ENCODE peak calls at places on chromosomes 6 and 20, in five cellular contexts. W, O, I, V and G are unnamed samples.

GRCh38 chr6:128239898-128240509 is 280.4 kb downstream of the PTPRK start:
- DNase-seq in W (no peak), I (no peak), O (no peak), V (no peak), G (no peak)

GRCh38 chr20:53608456-53609413 is 15.1 kb upstream of the ZNF217 start:
- DNase-seq in O (no peak), V (no peak), W (peak; percentile 73), I (peak; percentile 54), G (peak; percentile 57)

GRCh38 chr6:150641398-150642139 is 41.9 kb downstream of the PLEKHG1 start:
- DNase-seq in V (no peak), W (no peak), O (no peak), I (no peak), G (no peak)

GRCh38 chr6:135212020-135212806 is 31.1 kb downstream of the MYB start:
- DNase-seq in O (peak; percentile 56), V (no peak), I (no peak), W (peak; percentile 65), G (no peak)

GRCh38 chr6:157438611-157439109 is 57.7 kb downstream of the ZDHHC14 start:
- DNase-seq in I (no peak), V (no peak), W (no peak), O (peak; percentile 11), G (no peak)

GRCh38 chr6:46573140-46573539 is 79.5 kb downstream of the CYP39A1 start:
- DNase-seq in W (no peak), O (no peak), I (no peak), V (no peak), G (no peak)

GRCh38 chr6:32087574-32088486 is 21.3 kb downstream of the TNXB start:
- DNase-seq in I (peak; percentile 92), O (peak; percentile 46), V (peak; percentile 56), W (peak; percentile 84), G (peak; percentile 94)

GRCh38 chr20:47318027-47318595 is 38.4 kb downstream of the ZMYND8 start:
- DNase-seq in V (no peak), W (peak; percentile 83), I (peak; percentile 59), O (peak; percentile 65), G (peak; percentile 73)

GRCh38 chr6:109069746-109070145 is 24.9 kb downstream of the SESN1 start:
- DNase-seq in W (no peak), O (no peak), I (no peak), V (no peak), G (no peak)

GRCh38 chr20:10987651-10988383 is 314.0 kb upstream of the JAG1 start:
- DNase-seq in W (no peak), I (no peak), V (no peak), O (peak; percentile 41), G (no peak)

GRCh38 chr6:35972471-35972985 is 51.6 kb upstream of the SRPK1 start:
- DNase-seq in V (peak; percentile 33), O (no peak), W (no peak), I (peak; percentile 52), G (peak; percentile 52)

GRCh38 chr6:84798257-84798656 is 33.9 kb upstream of the TBX18 start:
- DNase-seq in V (no peak), O (no peak), W (no peak), I (no peak), G (no peak)

GRCh38 chr6:168060521-168060931 is 18.5 kb downstream of the FRMD1 start:
- DNase-seq in I (no peak), V (peak; percentile 41), O (peak; percentile 43), W (peak; percentile 75), G (peak; percentile 69)

GRCh38 chr6:49332781-49333180 is 130.3 kb downstream of the MMUT start:
- DNase-seq in V (no peak), O (no peak), W (no peak), I (no peak), G (no peak)

GRCh38 chr20:62055106-62055861 is 10.4 kb downstream of the TAF4 start:
- DNase-seq in O (no peak), V (no peak), I (no peak), W (no peak), G (no peak)

GRCh38 chr20:45153756-45154155 is 20.9 kb upstream of the PI3 start:
- DNase-seq in I (no peak), O (no peak), V (no peak), W (no peak), G (no peak)

GRCh38 chr20:38072885-38073284 is 39.3 kb downstream of the RPRD1B start:
- DNase-seq in O (no peak), V (no peak), W (no peak), I (no peak), G (no peak)

GRCh38 chr20:38215789-38216182 is 44.7 kb downstream of the KIAA1755 start:
- DNase-seq in I (no peak), V (no peak), O (no peak), W (no peak), G (no peak)

GRCh38 chr20:58458342-58459057 is 56.7 kb downstream of the APCDD1L start:
- DNase-seq in V (no peak), W (peak; percentile 58), I (no peak), O (peak; percentile 76), G (no peak)

GRCh38 chr6:44508646-44509045 is 121.1 kb downstream of the CDC5L start:
- DNase-seq in W (peak; percentile 59), O (peak; percentile 85), I (no peak), V (no peak), G (no peak)

GRCh38 chr6:12555267-12555666 is 161.3 kb upstream of the PHACTR1 start:
- DNase-seq in O (peak; percentile 61), V (no peak), W (no peak), I (no peak), G (no peak)

GRCh38 chr6:38876470-38876869 is 161.4 kb downstream of the DNAH8 start:
- DNase-seq in O (no peak), I (no peak), V (no peak), W (no peak), G (no peak)

GRCh38 chr20:58619847-58620431 is 31.1 kb upstream of the STX16 start:
- DNase-seq in W (no peak), O (no peak), I (no peak), V (no peak), G (peak; percentile 62)

GRCh38 chr6:17580518-17581048 is 19.5 kb upstream of the FAM8A1 start:
- DNase-seq in W (no peak), O (no peak), I (no peak), V (no peak), G (peak; percentile 46)

GRCh38 chr6:116251568-116252384 is 2.1 kb downstream of the TSPYL4 start:
- DNase-seq in V (no peak), W (peak; percentile 64), I (no peak), O (peak; percentile 80), G (peak; percentile 39)

GRCh38 chr6:116255246-116255800 is 1.4 kb upstream of the TSPYL4 start:
- DNase-seq in W (no peak), I (no peak), O (no peak), V (no peak), G (no peak)

GRCh38 chr6:116253505-116254296 is at the start of gene TSPYL4:
- DNase-seq in O (peak; percentile 97), W (peak; percentile 98), V (peak; percentile 96), I (peak; percentile 92), G (peak; percentile 96)

GRCh38 chr6:116254297-116254724 is 436 bp upstream of the TSPYL4 start:
- DNase-seq in O (no peak), I (no peak), W (no peak), V (no peak), G (no peak)

GRCh38 chr6:116253188-116253504 is 729 bp downstream of the TSPYL4 start:
- DNase-seq in I (no peak), W (no peak), V (no peak), O (no peak), G (no peak)
- H3K9ac ChIP-seq in I (peak overlapping the region; percentile 86), W (peak overlapping the region; percentile 98), V (peak overlapping the region; percentile 95), O (peak overlapping the region; percentile 86), G (peak overlapping the region; percentile 76)

DNA sequence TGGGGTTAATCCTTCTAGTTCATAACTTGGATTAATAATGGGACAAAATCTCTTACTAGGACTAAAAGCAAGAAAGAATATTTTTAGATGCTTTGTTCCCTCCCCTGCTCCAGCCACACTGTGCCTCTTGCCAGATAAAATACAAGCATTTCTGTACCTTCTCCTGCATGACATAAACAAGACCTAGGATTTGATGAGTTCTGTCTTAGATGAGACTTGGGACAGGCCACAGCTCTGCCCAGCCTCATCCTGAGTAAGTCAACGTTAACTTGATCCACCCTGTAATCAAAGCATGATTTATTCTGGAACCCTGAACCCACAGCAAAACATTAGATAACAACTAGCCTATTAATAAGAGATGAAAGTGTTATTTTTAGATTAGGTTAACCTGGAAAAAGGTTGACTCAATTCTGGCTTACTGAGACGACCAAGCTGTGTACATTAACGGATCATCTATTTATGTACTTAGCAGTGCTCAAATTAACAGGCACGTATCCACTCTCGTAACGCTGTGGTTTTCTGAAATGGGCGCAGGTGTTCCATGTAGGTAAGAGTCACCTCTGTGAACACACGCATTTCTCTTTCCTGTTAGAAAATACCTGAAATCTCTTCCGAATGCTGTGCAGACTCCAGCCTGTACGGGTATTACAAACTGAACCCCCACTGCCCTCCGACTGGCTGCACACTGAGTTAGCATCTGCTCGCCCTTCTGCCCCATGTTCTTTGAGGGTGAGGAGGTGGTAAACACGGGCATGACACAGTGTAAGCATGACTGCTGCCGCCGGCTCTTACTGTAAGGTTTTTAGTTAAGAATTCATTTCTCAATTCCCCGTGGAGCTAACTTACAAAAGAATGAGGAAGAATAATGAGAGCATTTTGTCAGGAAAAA is 132.1 kb upstream of the FOXQ1 start:
- DNase-seq in O (no peak), W (no peak), V (no peak), I (no peak), G (no peak)
- H3K14ac ChIP-seq in O (no peak overlapping the region), W (no peak overlapping the region), V (no peak overlapping the region), I (no peak overlapping the region), G (no peak overlapping the region)

DNA sequence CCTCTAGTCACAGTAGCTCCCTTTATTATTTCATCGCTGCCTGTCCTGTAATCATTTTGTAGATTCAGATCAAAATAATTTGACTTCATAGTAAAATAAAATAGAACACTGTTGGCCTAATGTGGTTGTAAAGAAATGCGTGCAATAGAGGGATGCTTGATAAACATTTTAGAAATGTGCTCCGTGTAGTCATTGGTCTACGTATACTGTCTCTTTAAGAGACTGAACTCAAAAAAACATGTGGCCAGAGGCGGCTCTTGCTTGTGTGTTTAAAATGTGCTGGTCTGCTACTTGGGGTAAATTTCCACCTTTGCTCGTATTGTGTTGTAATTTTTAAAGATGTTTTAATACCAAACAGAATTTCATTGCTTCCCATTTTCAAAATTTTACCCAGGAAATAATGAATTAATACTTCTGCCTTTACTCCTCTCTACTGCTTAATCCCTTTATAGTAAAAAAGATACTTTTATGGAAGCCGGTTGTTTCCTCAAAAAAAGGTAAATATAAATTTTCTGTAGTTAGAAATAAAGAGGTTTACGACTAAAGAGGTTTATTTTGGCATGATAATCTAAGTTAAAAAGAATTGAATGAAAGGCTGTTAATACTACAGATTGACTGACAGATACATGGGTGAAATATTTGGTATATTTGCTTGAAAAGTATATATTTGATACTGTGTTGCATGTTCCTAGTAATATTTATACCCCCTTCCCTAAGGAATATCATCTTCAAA is 2.0 kb downstream of the LIN28B start:
- DNase-seq in I (no peak), W (peak; percentile 75), O (no peak), V (no peak), G (no peak)
- H3K9ac ChIP-seq in I (peak overlapping the region; percentile 76), W (no peak overlapping the region), O (no peak overlapping the region), V (no peak overlapping the region), G (peak overlapping the region; percentile 100)

DNA sequence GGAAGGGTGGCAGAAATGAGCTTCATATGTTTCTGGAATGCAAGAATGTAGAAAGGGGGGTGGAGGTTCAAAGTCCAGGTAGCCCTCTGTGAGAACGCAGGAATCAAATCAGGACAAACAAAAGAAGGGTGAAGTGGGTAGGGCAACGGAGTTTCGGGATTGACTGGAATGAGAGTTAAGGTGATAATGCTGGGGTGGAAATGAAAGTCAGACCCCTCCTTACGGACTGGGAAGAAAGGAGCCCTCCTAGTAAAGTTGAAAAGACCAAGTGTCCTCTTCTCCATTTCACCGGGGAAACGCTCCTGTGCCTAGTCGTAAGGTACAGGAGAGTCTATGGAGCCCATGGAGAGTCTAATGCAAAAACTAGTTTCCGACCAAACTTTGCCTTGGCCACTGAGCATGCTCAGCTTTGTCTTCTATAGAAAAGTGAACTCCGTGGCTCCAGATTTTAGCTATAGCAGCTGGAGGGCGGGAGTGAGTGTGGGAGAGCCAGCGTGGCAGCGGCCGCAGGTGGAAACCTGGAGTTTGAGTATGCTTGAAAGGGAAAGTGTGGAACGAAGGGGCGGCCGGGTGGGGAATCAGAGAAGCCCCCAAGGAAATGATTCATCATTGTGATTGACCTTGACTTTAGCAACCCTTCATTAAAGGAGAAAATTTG is 1.4 kb upstream of the LRRC1 start:
- DNase-seq in W (peak; percentile 68), O (peak; percentile 61), V (peak; percentile 33), I (peak; percentile 54), G (peak; percentile 47)
- H3K14ac ChIP-seq in W (no peak overlapping the region), O (peak overlapping the region; percentile 86), V (no peak overlapping the region), I (no peak overlapping the region), G (no peak overlapping the region)